ENCODE peak calls at places on chromosome 17, in six cellular contexts. S is heart right ventricle, I is iPS DF 19.7, Z is HCEC 1CT, Q is NCI-H1930, L is M059J. N is an unnamed sample.

GRCh38 chr17:29933379-29933778 is 3.4 kb upstream of the SSH2 start:
- DNase-seq in Q (no peak), S (no peak), L (peak), Z (peak), I (no peak), N (no peak)

GRCh38 chr17:63331301-63331700 is 114.8 kb downstream of the CYB561 start:
- DNase-seq in S (no peak), Q (no peak), I (no peak), Z (no peak), L (no peak), N (no peak)

GRCh38 chr17:5254903-5255521 is 20.4 kb upstream of the SCIMP start:
- DNase-seq in Z (no peak), L (peak), S (no peak), Q (no peak), I (no peak), N (no peak)

GRCh38 chr17:56913000-56913866 is 616 bp downstream of the TRIM25 start:
- DNase-seq in S (no peak), Q (no peak), Z (no peak), I (no peak), L (no peak), N (no peak)

GRCh38 chr17:49193513-49194296 is 16.7 kb downstream of the GNGT2 start:
- DNase-seq in Z (peak), L (peak), I (no peak), Q (peak), S (peak), N (no peak)

GRCh38 chr17:82882715-82883446 is 43.1 kb upstream of the ZNF750 start:
- DNase-seq in Q (no peak), S (no peak), L (no peak), Z (no peak), I (no peak), N (peak)

GRCh38 chr17:72710185-72710584 is 382.3 kb downstream of the SLC39A11 start:
- DNase-seq in I (no peak), S (no peak), Q (no peak), Z (no peak), L (no peak), N (no peak)

GRCh38 chr17:67452681-67453554 is 75.8 kb downstream of the PITPNC1 start:
- DNase-seq in L (no peak), I (no peak), S (no peak), Z (no peak), Q (no peak), N (peak)

GRCh38 chr17:76077582-76078110 is 1.3 kb upstream of the ZACN start:
- DNase-seq in S (no peak), L (no peak), Q (no peak), Z (no peak), I (no peak), N (no peak)

GRCh38 chr17:21313320-21313719 is 28.8 kb downstream of the MAP2K3 start:
- DNase-seq in L (no peak), I (no peak), Q (no peak), S (no peak), Z (no peak), N (no peak)

GRCh38 chr17:39144414-39144813 is 7.0 kb downstream of the PLXDC1 start:
- DNase-seq in Q (no peak), S (peak), I (no peak), L (peak), Z (peak), N (no peak)

GRCh38 chr17:38735161-38735997 is 5.2 kb downstream of the CISD3 start:
- DNase-seq in Z (peak), I (no peak), L (no peak), S (peak), Q (peak), N (no peak)

GRCh38 chr17:77191266-77191665 is 50.5 kb downstream of the SEC14L1 start:
- DNase-seq in S (no peak), I (no peak), Z (no peak), Q (no peak), L (no peak), N (no peak)

GRCh38 chr17:44473367-44473766 is 29.8 kb downstream of the GPATCH8 start:
- DNase-seq in S (no peak), L (no peak), Q (no peak), Z (no peak), I (no peak), N (no peak)

GRCh38 chr17:78559749-78560368 is 17.3 kb downstream of the DNAH17 start:
- DNase-seq in L (no peak), Z (no peak), S (no peak), Q (no peak), I (no peak), N (no peak)

GRCh38 chr17:80795737-80796136 is 195.9 kb upstream of the CHMP6 start:
- DNase-seq in I (no peak), Z (no peak), S (peak), L (no peak), Q (no peak), N (no peak)